ENCODE peak calls at places on chromosome 14, in ten cellular contexts. Y is astrocyte of the cerebellum, S is colonic mucosa, K is A549, R is psoas muscle, W is Caco-2, N is upper lobe of left lung, G is gastrocnemius medialis, C is fibroblast of mammary gland, O is lower lobe of right lung. T is an unnamed sample.
A peak's percentile ranks its signal among the peaks of the same experiment; 100 is the strongest.

GRCh38 chr14:93301821-93302447 is 30.9 kb downstream of the BTBD7 start:
- DNase-seq in N (no peak), Y (no peak), R (no peak), W (no peak), S (no peak), K (no peak), O (no peak), C (no peak), G (no peak), T (peak; percentile 26)

GRCh38 chr14:88983755-88984154 is 159.3 kb downstream of the TTC8 start:
- DNase-seq in N (no peak), W (no peak), G (no peak), O (no peak), R (no peak), S (no peak), C (peak; percentile 95), Y (peak; percentile 73), K (peak; percentile 57), T (peak; percentile 89)

GRCh38 chr14:91113829-91114078 is at the start of gene DGLUCY:
- DNase-seq in C (peak; percentile 77), N (peak; percentile 87), G (peak; percentile 88), R (peak; percentile 91), O (peak; percentile 88), Y (no peak), S (peak; percentile 87), K (peak; percentile 81), W (no peak), T (no peak)

GRCh38 chr14:50971122-50971781 is 27.0 kb upstream of the PYGL start:
- DNase-seq in N (no peak), Y (no peak), W (no peak), O (no peak), R (no peak), K (no peak), C (no peak), S (no peak), G (no peak), T (no peak)

GRCh38 chr14:24089890-24090289 is 4.2 kb upstream of the PCK2 start:
- DNase-seq in Y (no peak), O (no peak), C (no peak), N (no peak), G (no peak), R (no peak), K (no peak), S (no peak), W (no peak), T (no peak)

GRCh38 chr14:74474376-74474775 is 18.7 kb downstream of the NPC2 start:
- DNase-seq in R (peak; percentile 64), N (no peak), Y (no peak), W (no peak), O (no peak), S (no peak), K (no peak), C (no peak), G (peak; percentile 67), T (no peak)

GRCh38 chr14:70708717-70709570 is 67.2 kb downstream of the TTC9 start:
- DNase-seq in C (no peak), W (no peak), Y (no peak), S (no peak), K (no peak), O (no peak), N (no peak), G (no peak), R (no peak), T (no peak)

GRCh38 chr14:22319526-22320352 is 269.3 kb downstream of the DAD1 start:
- DNase-seq in Y (no peak), R (no peak), O (no peak), S (peak; percentile 64), K (peak; percentile 29), C (peak; percentile 64), N (no peak), G (peak; percentile 17), W (peak; percentile 67), T (peak; percentile 81)

GRCh38 chr14:86654558-86655184 is 1124.7 kb downstream of the FLRT2 start:
- DNase-seq in K (peak; percentile 7), N (no peak), C (peak; percentile 57), W (peak; percentile 49), R (no peak), Y (peak; percentile 6), O (peak; percentile 55), S (peak; percentile 51), G (no peak), T (peak; percentile 20)

GRCh38 chr14:37036669-37037341 is 135.6 kb downstream of the SLC25A21 start:
- DNase-seq in R (no peak), S (no peak), W (no peak), O (no peak), C (peak; percentile 52), G (no peak), Y (peak; percentile 28), K (no peak), N (no peak), T (peak; percentile 55)

GRCh38 chr14:21382095-21382494 is 1.7 kb downstream of the SUPT16H start:
- DNase-seq in C (no peak), O (no peak), W (no peak), R (no peak), G (no peak), Y (no peak), S (no peak), N (no peak), K (no peak), T (no peak)

GRCh38 chr14:29822430-29822709 is 105.3 kb downstream of the PRKD1 start:
- DNase-seq in G (no peak), R (no peak), Y (no peak), K (no peak), S (no peak), C (no peak), O (no peak), W (no peak), N (no peak), T (no peak)

GRCh38 chr14:57060276-57060956 is 208.3 kb downstream of the EXOC5 start:
- DNase-seq in O (no peak), R (no peak), K (no peak), Y (no peak), C (peak; percentile 6), N (no peak), S (no peak), G (no peak), W (peak; percentile 66), T (no peak)

GRCh38 chr14:100902295-100902694 is 1.2 kb downstream of the RTL1 start:
- DNase-seq in W (no peak), N (no peak), Y (no peak), K (peak; percentile 39), C (no peak), S (no peak), O (no peak), G (no peak), R (no peak), T (no peak)
- TF ChIP-seq CTCF in W (peak; percentile 27), N (no peak), Y (peak; percentile 34), K (peak; percentile 32), C (no peak), S (no peak), O (no peak), G (no peak), R (no peak), T (peak; percentile 24)

DNA sequence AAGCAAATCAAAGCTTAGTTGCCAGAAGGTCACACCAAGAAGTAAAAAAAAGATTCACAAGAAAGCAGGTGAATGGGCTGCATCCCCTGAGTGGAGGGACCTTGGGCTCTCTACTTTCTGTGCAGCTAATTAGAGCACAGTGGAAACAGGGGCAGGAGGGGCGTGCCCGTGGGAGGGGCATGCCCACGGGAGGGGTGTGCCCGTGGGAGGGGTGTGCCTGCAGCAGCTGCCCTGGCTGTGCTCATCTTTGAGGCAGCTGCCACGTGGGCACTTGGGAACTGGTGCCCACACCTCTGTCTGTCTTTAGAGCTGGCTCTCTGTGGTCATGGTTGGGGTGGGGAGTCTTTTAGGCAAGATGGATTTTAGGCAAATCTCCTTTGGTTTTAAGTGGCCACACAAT is 60.0 kb downstream of the EML1 start:
- DNase-seq in Y (no peak), K (no peak), O (no peak), G (peak; percentile 13), C (no peak), N (peak; percentile 64), R (peak; percentile 58), S (no peak), W (no peak), T (no peak)
- H3K4me3 ChIP-seq in Y (no peak overlapping the region), K (no peak overlapping the region), O (no peak overlapping the region), G (no peak overlapping the region), C (no peak overlapping the region), N (no peak overlapping the region), R (no peak overlapping the region), S (no peak overlapping the region), W (no peak overlapping the region), T (no peak overlapping the region)

DNA sequence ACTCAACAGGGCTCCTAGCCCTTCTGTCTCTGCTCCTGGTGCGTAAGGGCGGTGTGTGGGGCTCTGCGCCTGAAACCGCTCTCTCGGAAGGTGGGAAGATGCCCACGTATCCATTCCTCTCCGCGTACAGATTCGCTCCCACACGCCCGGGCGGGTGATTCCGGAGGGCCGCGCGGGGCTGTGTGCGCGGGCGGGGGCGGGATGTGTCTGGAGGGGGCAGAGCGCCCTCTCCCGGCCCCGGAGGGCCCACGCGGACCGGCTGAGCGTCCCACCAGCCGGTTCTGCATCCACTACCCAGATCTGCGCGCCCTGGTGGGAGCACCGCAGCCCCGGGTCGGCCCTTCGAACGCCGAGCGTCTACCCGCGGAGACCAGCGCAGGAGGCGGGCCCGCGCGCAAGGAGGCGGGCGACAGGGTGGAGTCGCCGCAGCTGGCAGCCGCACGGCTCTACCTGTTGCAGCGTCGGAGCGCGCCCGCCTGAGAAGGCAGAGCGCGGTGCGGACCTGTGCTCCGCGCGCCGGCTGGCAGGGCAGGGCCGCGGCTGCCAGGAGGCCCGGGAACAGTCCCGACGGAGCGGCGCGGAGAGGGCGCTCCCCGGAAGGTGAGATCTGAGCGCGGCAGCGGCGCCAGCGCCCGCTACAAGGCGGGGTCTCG is 1.4 kb upstream of the KCNK13 start:
- DNase-seq in Y (no peak), C (peak; percentile 27), O (peak; percentile 47), G (no peak), R (no peak), S (peak; percentile 42), W (peak; percentile 52), K (peak; percentile 48), N (peak; percentile 89), T (peak; percentile 48)
- TF ChIP-seq CTCF in Y (peak; percentile 60), C (peak; percentile 26), O (peak; percentile 42), G (no peak), R (no peak), S (peak; percentile 28), W (peak; percentile 46), K (peak; percentile 52), N (peak; percentile 35), T (peak; percentile 60)

GRCh38 chr14:103528158-103528511 is 861 bp upstream of the TRMT61A start:
- DNase-seq in W (no peak), C (no peak), S (peak; percentile 68), R (no peak), G (no peak), N (no peak), K (no peak), Y (no peak), O (no peak), T (no peak)

GRCh38 chr14:103530390-103530789 is 1.4 kb downstream of the TRMT61A start:
- DNase-seq in S (no peak), N (no peak), C (no peak), W (no peak), G (no peak), K (no peak), O (no peak), Y (no peak), R (peak; percentile 56), T (no peak)

GRCh38 chr14:103530831-103531230 is 1.8 kb downstream of the TRMT61A start:
- DNase-seq in N (no peak), Y (no peak), O (no peak), K (no peak), G (no peak), C (no peak), R (no peak), S (no peak), W (no peak), T (no peak)

GRCh38 chr14:103528512-103529382 is at the start of gene TRMT61A:
- DNase-seq in C (peak; percentile 92), Y (peak; percentile 74), R (peak; percentile 94), S (peak; percentile 93), N (peak; percentile 96), G (peak; percentile 89), K (peak; percentile 95), O (peak; percentile 91), W (peak; percentile 93), T (peak; percentile 88)

GRCh38 chr14:103529383-103530365 is 678 bp downstream of the TRMT61A start:
- DNase-seq in K (no peak), W (no peak), C (no peak), G (no peak), Y (no peak), O (no peak), R (no peak), N (peak; percentile 77), S (no peak), T (no peak)
- H3K4me3 ChIP-seq in K (peak overlapping the region; percentile 100), W (peak overlapping the region; percentile 85), C (peak overlapping the region; percentile 89), G (peak overlapping the region; percentile 81), Y (peak overlapping the region; percentile 93), O (peak overlapping the region; percentile 98), R (peak overlapping the region; percentile 84), N (peak overlapping the region; percentile 99), S (peak overlapping the region; percentile 97), T (peak overlapping the region; percentile 92)